ENCODE peak calls at places on chromosomes 13 and 19, in five cellular contexts. G is K562, E is IMR-90, L is SK-N-SH, B is HepG2. M is an unnamed sample.

GRCh38 chr13:39616087-39616694 is 13.2 kb upstream of the LHFPL6 start:
- DNase-seq in B (peak; percentile 56), G (peak; percentile 44), E (peak; percentile 68), L (peak; percentile 64), M (no peak)

GRCh38 chr19:47481460-47482052 is 2.5 kb downstream of the KPTN start:
- DNase-seq in G (no peak), B (no peak), L (no peak), E (no peak), M (no peak)

GRCh38 chr19:55391702-55392615 is 6.2 kb downstream of the RPL28 start:
- DNase-seq in G (no peak), L (peak; percentile 25), E (peak; percentile 77), B (no peak), M (no peak)

GRCh38 chr13:99269627-99270252 is 11.6 kb upstream of the GPR18 start:
- DNase-seq in L (peak; percentile 17), B (peak; percentile 25), E (peak; percentile 78), G (peak; percentile 23), M (no peak)

GRCh38 chr19:14722127-14722526 is 32.3 kb downstream of the ZNF333 start:
- DNase-seq in B (no peak), G (peak; percentile 52), L (no peak), E (no peak), M (no peak)

GRCh38 chr19:39518458-39518857 is 3.5 kb downstream of the SELENOV start:
- DNase-seq in G (no peak), E (no peak), B (no peak), L (no peak), M (no peak)

GRCh38 chr19:4066682-4067395 is at the start of gene ZBTB7A:
- DNase-seq in G (peak; percentile 87), B (peak; percentile 60), L (peak; percentile 89), E (peak; percentile 61), M (no peak)

GRCh38 chr13:49374585-49375290 is 69.1 kb downstream of the CAB39L start:
- DNase-seq in G (peak; percentile 7), B (no peak), E (peak; percentile 87), L (no peak), M (no peak)

GRCh38 chr19:24073807-24074206 is 13.2 kb upstream of the ZNF254 start:
- DNase-seq in B (no peak), L (no peak), E (no peak), G (no peak), M (no peak)

GRCh38 chr13:106532111-106532929 is 3.1 kb downstream of the EFNB2 start:
- DNase-seq in G (no peak), B (no peak), E (peak; percentile 32), L (peak; percentile 22), M (no peak)

GRCh38 chr13:75425216-75426009 is 56.6 kb downstream of the TBC1D4 start:
- DNase-seq in E (no peak), G (no peak), L (no peak), B (no peak), M (peak; percentile 41)

GRCh38 chr19:47756953-47757608 is 11.7 kb downstream of the NOP53 start:
- DNase-seq in E (no peak), G (no peak), B (no peak), L (no peak), M (no peak)

GRCh38 chr13:99432637-99433542 is 68.4 kb upstream of the TM9SF2 start:
- DNase-seq in B (peak; percentile 84), L (no peak), E (peak; percentile 73), G (peak; percentile 18), M (peak; percentile 97)

GRCh38 chr19:10207026-10207425 is 12.3 kb upstream of the DNMT1 start:
- DNase-seq in B (no peak), G (no peak), E (no peak), L (no peak), M (no peak)

GRCh38 chr13:112342841-112343361 is 33.3 kb upstream of the SPACA7 start:
- DNase-seq in L (no peak), B (no peak), G (no peak), E (no peak), M (no peak)

GRCh38 chr13:94674609-94675348 is 37.6 kb downstream of the SOX21 start:
- DNase-seq in B (peak; percentile 59), E (peak; percentile 30), G (peak; percentile 65), L (peak; percentile 52), M (no peak)

GRCh38 chr13:89695343-89696257 is 1651.9 kb upstream of the MIR17HG start:
- DNase-seq in L (peak; percentile 42), E (peak; percentile 8), B (peak; percentile 9), G (no peak), M (no peak)

GRCh38 chr19:27689734-27690241 is 1523.2 kb downstream of the UQCRFS1 start:
- DNase-seq in G (no peak), B (no peak), E (no peak), L (no peak), M (no peak)

GRCh38 chr19:12723383-12723642 is 419 bp downstream of the TNPO2 start:
- DNase-seq in G (no peak), E (peak; percentile 12), B (no peak), L (no peak), M (no peak)

GRCh38 chr19:952680-953500 is 27.1 kb downstream of the ARID3A start:
- DNase-seq in G (peak; percentile 79), L (no peak), B (peak; percentile 95), E (no peak), M (no peak)

GRCh38 chr19:51364200-51365106 is 1.7 kb downstream of the ETFB start:
- DNase-seq in L (no peak), E (no peak), G (no peak), B (peak; percentile 76), M (no peak)

GRCh38 chr13:76307157-76307556 is 579.0 kb downstream of the KCTD12 start:
- DNase-seq in B (no peak), G (no peak), L (no peak), E (peak; percentile 79), M (no peak)

GRCh38 chr13:31436478-31436877 is 236.7 kb downstream of the B3GLCT start:
- DNase-seq in L (no peak), E (no peak), G (no peak), B (no peak), M (no peak)

GRCh38 chr19:32674153-32674958 is 624 bp downstream of the ANKRD27 start:
- DNase-seq in G (peak; percentile 85), B (no peak), L (peak; percentile 55), E (no peak), M (no peak)

GRCh38 chr19:54299515-54299914 is 13.5 kb downstream of the LILRA5 start:
- DNase-seq in G (no peak), L (no peak), B (no peak), E (no peak), M (no peak)

GRCh38 chr19:8185343-8186068 is 23.7 kb upstream of the CERS4 start:
- DNase-seq in G (no peak), E (no peak), L (no peak), B (no peak), M (no peak)

GRCh38 chr19:14363203-14364097 is 17.8 kb upstream of the ADGRE5 start:
- DNase-seq in L (peak; percentile 58), B (peak; percentile 25), G (peak; percentile 89), E (peak; percentile 42), M (no peak)

GRCh38 chr13:50017819-50018218 is 2.6 kb downstream of the KCNRG start:
- DNase-seq in G (no peak), L (no peak), B (peak; percentile 19), E (no peak), M (no peak)

GRCh38 chr13:114225610-114226009 is 9.1 kb upstream of the CDC16 start:
- DNase-seq in G (no peak), B (no peak), E (no peak), L (peak; percentile 37), M (no peak)

GRCh38 chr13:99380921-99381645 is 73.9 kb upstream of the GPR183 start:
- DNase-seq in E (peak; percentile 7), B (no peak), G (no peak), L (no peak), M (peak; percentile 82)

GRCh38 chr13:42107006-42107405 is 58.6 kb downstream of the DGKH start:
- DNase-seq in E (no peak), L (no peak), B (no peak), G (no peak), M (no peak)

GRCh38 chr13:73138967-73139491 is 80.2 kb downstream of the KLF5 start:
- DNase-seq in L (no peak), E (no peak), B (no peak), G (no peak), M (no peak)

GRCh38 chr13:76349700-76350099 is 536.5 kb downstream of the KCTD12 start:
- DNase-seq in G (no peak), L (no peak), B (no peak), E (no peak), M (no peak)

GRCh38 chr13:50449465-50449864 is 394.0 kb downstream of the DLEU7 start:
- DNase-seq in E (no peak), B (no peak), L (no peak), G (no peak), M (no peak)

GRCh38 chr13:43493496-43494000 is 293.2 kb downstream of the ENOX1 start:
- DNase-seq in E (no peak), B (no peak), G (no peak), L (no peak), M (no peak)

GRCh38 chr19:38395381-38396127 is 7.1 kb downstream of the SPRED3 start:
- DNase-seq in B (no peak), G (no peak), L (no peak), E (no peak), M (no peak)
- TF ChIP-seq MXI1 in B (no peak), G (no peak), L (no peak), E (no peak), M (no peak)

GRCh38 chr19:29530549-29531457 is 5.0 kb downstream of the VSTM2B start:
- DNase-seq in E (no peak), B (no peak), G (no peak), L (no peak), M (no peak)
- TF ChIP-seq MXI1 in E (no peak), B (no peak), G (no peak), L (no peak), M (no peak)

GRCh38 chr19:5093953-5094718 is 125.2 kb downstream of the KDM4B start:
- DNase-seq in G (peak; percentile 35), B (no peak), E (no peak), L (no peak), M (no peak)
- TF ChIP-seq MXI1 in G (no peak), B (no peak), E (no peak), L (no peak), M (no peak)

GRCh38 chr19:30547192-30547591 is 175.0 kb downstream of the ZNF536 start:
- DNase-seq in E (no peak), B (no peak), G (no peak), L (no peak), M (no peak)

GRCh38 chr19:30555075-30555787 is 183.0 kb downstream of the ZNF536 start:
- DNase-seq in B (no peak), E (no peak), G (no peak), L (peak; percentile 60), M (no peak)

GRCh38 chr19:30549151-30549550 is 177.0 kb downstream of the ZNF536 start:
- DNase-seq in E (no peak), G (no peak), L (no peak), B (no peak), M (no peak)

GRCh38 chr19:30552593-30552992 is 180.4 kb downstream of the ZNF536 start:
- DNase-seq in L (no peak), E (no peak), B (no peak), G (no peak), M (no peak)

DNA sequence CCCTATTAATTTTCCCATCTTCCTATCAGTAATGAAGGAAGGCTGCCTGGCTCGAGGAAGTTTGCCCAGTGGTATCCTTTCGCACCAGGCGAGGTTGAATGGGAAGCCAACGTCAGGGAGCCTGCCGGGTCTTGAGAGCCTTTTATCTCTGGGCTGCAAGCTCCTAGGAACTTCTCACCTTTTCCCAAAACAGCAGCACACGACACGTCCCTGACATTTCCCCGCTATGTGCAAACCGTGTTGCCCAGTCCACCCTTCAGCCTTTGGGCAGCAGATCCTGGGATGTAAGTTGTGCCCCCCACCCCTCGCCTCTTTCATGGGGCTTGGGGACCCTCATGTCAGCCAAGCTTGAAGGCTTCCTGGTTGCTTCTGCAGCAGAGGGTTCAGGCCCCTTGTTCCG is 179.1 kb downstream of the ZNF536 start:
- DNase-seq in B (no peak), G (no peak), L (no peak), E (no peak), M (no peak)
- TF ChIP-seq MXI1 in B (no peak), G (no peak), L (no peak), E (no peak), M (no peak)